ENCODE peak calls at places on chromosome X, in five cellular contexts. N is GM12865, U is GM10248, W is IMR-90, S is glutamatergic neuron. M is an unnamed sample.

GRCh38 chrX:56978172-56978571 is 17.2 kb downstream of the SPIN3 start:
- DNase-seq in N (peak; percentile 61), W (peak; percentile 44), U (peak; percentile 39), S (no peak), M (peak; percentile 71)

GRCh38 chrX:7568130-7568529 is 274.8 kb upstream of the VCX start:
- DNase-seq in W (no peak), S (no peak), N (no peak), U (no peak), M (no peak)

GRCh38 chrX:109936598-109936997 is 66.3 kb upstream of the TMEM164 start:
- DNase-seq in U (no peak), N (no peak), S (no peak), W (no peak), M (no peak)

GRCh38 chrX:3160771-3161170 is 119.5 kb downstream of the ARSF start:
- DNase-seq in U (no peak), S (no peak), W (no peak), N (no peak), M (no peak)

GRCh38 chrX:107324493-107325310 is 118.3 kb downstream of the DNAAF6 start:
- DNase-seq in N (peak; percentile 17), S (peak; percentile 18), W (peak; percentile 4), U (no peak), M (peak; percentile 12)

GRCh38 chrX:71393919-71394318 is 27.8 kb downstream of the TAF1 start:
- DNase-seq in W (no peak), S (no peak), N (no peak), U (no peak), M (no peak)

GRCh38 chrX:119565110-119565663 is at the start of gene STEEP1:
- DNase-seq in N (peak; percentile 91), S (peak; percentile 84), U (peak; percentile 84), W (peak; percentile 92), M (peak; percentile 91)

GRCh38 chrX:154429708-154430107 is 1.2 kb downstream of the ATP6AP1 start:
- DNase-seq in U (no peak), S (no peak), W (no peak), N (no peak), M (no peak)

GRCh38 chrX:68947882-68948605 is 119.2 kb downstream of the EFNB1 start:
- DNase-seq in U (peak; percentile 2), S (no peak), N (no peak), W (no peak), M (no peak)

GRCh38 chrX:1072637-1073377 is 139.6 kb downstream of the CRLF2 start:
- DNase-seq in U (no peak), N (no peak), W (no peak), S (peak; percentile 19), M (no peak)

GRCh38 chrX:45850775-45851433 is 650.2 kb upstream of the DIPK2B start:
- DNase-seq in U (peak; percentile 11), N (no peak), W (peak; percentile 28), S (peak; percentile 49), M (peak; percentile 52)

GRCh38 chrX:125132274-125132673 is 187.4 kb upstream of the TEX13C start:
- DNase-seq in N (peak; percentile 7), S (no peak), W (peak; percentile 0), U (peak; percentile 6), M (peak; percentile 28)

GRCh38 chrX:14095702-14096101 is 66.0 kb upstream of the GEMIN8 start:
- DNase-seq in S (peak; percentile 53), U (peak; percentile 13), N (peak; percentile 57), W (peak; percentile 53), M (peak; percentile 82)

GRCh38 chrX:16882188-16882587 is 12.0 kb upstream of the RBBP7 start:
- DNase-seq in W (peak; percentile 25), U (peak; percentile 18), N (peak; percentile 41), S (no peak), M (no peak)

GRCh38 chrX:443676-444210 is 57.0 kb upstream of the PPP2R3B start:
- DNase-seq in U (no peak), S (no peak), W (no peak), N (no peak), M (no peak)

GRCh38 chrX:118510076-118510475 is 14.5 kb downstream of the DOCK11 start:
- DNase-seq in S (no peak), N (no peak), U (no peak), W (no peak), M (no peak)

GRCh38 chrX:54891573-54891972 is 29.1 kb upstream of the TRO start:
- DNase-seq in U (peak; percentile 20), S (no peak), W (peak; percentile 28), N (peak; percentile 32), M (peak; percentile 56)

GRCh38 chrX:134776844-134777370 is 118.6 kb upstream of the PLAC1 start:
- DNase-seq in N (no peak), U (no peak), S (no peak), W (no peak), M (no peak)

GRCh38 chrX:134782796-134783195 is 124.5 kb upstream of the PLAC1 start:
- DNase-seq in S (no peak), U (no peak), N (peak; percentile 9), W (peak; percentile 59), M (peak; percentile 48)

GRCh38 chrX:134780908-134781307 is 122.6 kb upstream of the PLAC1 start:
- DNase-seq in N (no peak), S (no peak), W (no peak), U (no peak), M (no peak)
- TF ChIP-seq CTCF in N (no peak), S (no peak), W (no peak), U (no peak), M (no peak)

DNA sequence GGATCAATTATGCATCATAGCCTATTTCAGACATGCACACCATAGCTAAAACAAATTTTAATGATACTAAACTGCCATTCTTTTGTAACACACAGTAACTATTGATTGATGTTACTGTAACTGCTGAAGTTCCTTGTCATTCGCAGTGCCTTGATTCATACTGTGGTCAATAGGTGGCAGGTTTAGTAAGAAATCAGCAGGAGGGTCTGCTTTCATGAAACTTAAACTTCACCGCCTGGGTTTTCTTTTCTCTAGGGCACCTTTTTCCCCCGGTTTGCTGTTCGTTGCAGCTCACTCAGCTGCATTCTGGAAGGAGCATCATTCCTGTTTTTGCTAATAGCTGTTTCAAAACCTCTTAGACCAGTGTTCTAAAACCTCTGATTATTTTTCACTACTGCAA is 88.1 kb downstream of the RPA4 start:
- DNase-seq in S (no peak), W (no peak), N (peak; percentile 0), U (no peak), M (no peak)
- TF ChIP-seq CTCF in S (no peak), W (no peak), N (no peak), U (no peak), M (no peak)

GRCh38 chrX:84737471-84737871 is 235.2 kb upstream of the HDX start:
- DNase-seq in N (no peak), U (no peak), W (peak; percentile 20), S (no peak), M (no peak)
- TF ChIP-seq CTCF in N (no peak), U (no peak), W (no peak), S (no peak), M (no peak)

GRCh38 chrX:102659790-102660757 is 8.8 kb downstream of the GPRASP1 start:
- DNase-seq in W (peak; percentile 58), N (peak; percentile 79), U (peak; percentile 70), S (peak; percentile 88), M (no peak)
- TF ChIP-seq CTCF in W (no peak), N (no peak), U (no peak), S (no peak), M (no peak)

DNA sequence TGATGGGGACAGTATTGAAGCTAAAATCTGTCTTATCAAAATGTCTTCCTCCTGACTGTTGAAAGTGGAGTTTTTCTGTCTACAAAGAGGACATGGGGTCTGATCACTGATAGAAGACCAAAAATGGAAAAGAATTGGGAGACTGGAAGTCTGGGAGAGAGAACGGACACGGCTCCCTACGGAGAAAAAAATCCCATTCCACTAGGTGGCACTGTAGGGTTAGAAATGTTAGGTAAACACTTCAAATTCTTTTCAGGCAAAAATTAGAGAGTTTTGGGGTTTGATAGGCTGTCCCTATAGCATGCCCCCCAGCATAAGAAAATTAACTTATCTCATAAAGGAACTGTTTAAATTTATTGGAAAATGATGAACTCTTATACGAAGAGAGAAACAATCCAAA is 200.5 kb downstream of the FAM133A start:
- DNase-seq in U (no peak), S (peak; percentile 15), N (peak; percentile 1), W (no peak), M (peak; percentile 64)
- TF ChIP-seq CTCF in U (peak; percentile 17), S (peak; percentile 63), N (peak; percentile 22), W (peak; percentile 47), M (peak; percentile 49)

GRCh38 chrX:63755892-63756291 is 29.1 kb downstream of the ARHGEF9 start:
- DNase-seq in U (no peak), W (no peak), N (peak; percentile 57), S (no peak), M (no peak)

GRCh38 chrX:63764946-63765345 is 20.1 kb downstream of the ARHGEF9 start:
- DNase-seq in S (no peak), U (no peak), W (peak; percentile 34), N (no peak), M (peak; percentile 44)

GRCh38 chrX:63765692-63766091 is 19.3 kb downstream of the ARHGEF9 start:
- DNase-seq in N (no peak), W (no peak), U (no peak), S (no peak), M (no peak)

GRCh38 chrX:63761639-63762038 is 23.4 kb downstream of the ARHGEF9 start:
- DNase-seq in N (peak; percentile 61), W (no peak), S (no peak), U (no peak), M (no peak)
- TF ChIP-seq CTCF in N (peak; percentile 5), W (no peak), S (no peak), U (peak; percentile 16), M (no peak)